ENCODE peak calls at places on chromosomes 16 and 17, in eight cellular contexts. F, A, D, W, J, U, T and V are unnamed samples.

GRCh38 chr17:34736611-34737010 is 157.2 kb downstream of the TMEM132E start:
- DNase-seq in F (no peak), A (no peak), D (peak), W (no peak), J (no peak), U (no peak), T (no peak), V (no peak)

GRCh38 chr16:2194852-2195315 is 1.5 kb downstream of the CASKIN1 start:
- DNase-seq in F (no peak), A (no peak), D (no peak), W (no peak), J (peak), U (no peak), T (no peak), V (peak)

GRCh38 chr17:75338335-75338734 is 49.1 kb upstream of the SLC25A19 start:
- DNase-seq in F (no peak), A (no peak), D (no peak), W (no peak), J (no peak), U (no peak), T (no peak), V (no peak)

GRCh38 chr17:4953461-4953961 is 2.6 kb downstream of the ENO3 start:
- DNase-seq in F (peak), A (no peak), D (no peak), W (no peak), J (no peak), U (peak), T (no peak), V (no peak)

GRCh38 chr17:76681222-76682137 is 29.3 kb downstream of the MXRA7 start:
- DNase-seq in F (no peak), A (peak), D (peak), W (peak), J (peak), U (peak), T (no peak), V (peak)

GRCh38 chr17:61412860-61413653 is 13.4 kb downstream of the TBX2 start:
- DNase-seq in F (no peak), A (no peak), D (no peak), W (no peak), J (no peak), U (peak), T (no peak), V (no peak)

GRCh38 chr16:48531011-48531962 is 78.7 kb downstream of the N4BP1 start:
- DNase-seq in F (no peak), A (no peak), D (peak), W (no peak), J (no peak), U (peak), T (no peak), V (no peak)

GRCh38 chr16:81431554-81432353 is 12.9 kb upstream of the CMIP start:
- DNase-seq in F (peak), A (no peak), D (no peak), W (peak), J (no peak), U (peak), T (no peak), V (peak)

GRCh38 chr17:82080048-82080788 is 14.6 kb upstream of the DUS1L start:
- DNase-seq in F (no peak), A (no peak), D (no peak), W (no peak), J (no peak), U (peak), T (no peak), V (no peak)

GRCh38 chr16:88809068-88809675 is 2.6 kb downstream of the APRT start:
- DNase-seq in F (no peak), A (no peak), D (no peak), W (no peak), J (no peak), U (peak), T (no peak), V (no peak)

GRCh38 chr17:30333503-30334240 is at the start of gene TMIGD1:
- DNase-seq in F (no peak), A (no peak), D (no peak), W (no peak), J (no peak), U (no peak), T (no peak), V (no peak)

GRCh38 chr16:47939690-47940089 is 216.1 kb downstream of the ABCC12 start:
- DNase-seq in F (no peak), A (no peak), D (no peak), W (no peak), J (no peak), U (no peak), T (no peak), V (no peak)

GRCh38 chr16:58365623-58366022 is 26.6 kb upstream of the GINS3 start:
- DNase-seq in F (no peak), A (no peak), D (no peak), W (no peak), J (no peak), U (no peak), T (no peak), V (no peak)

GRCh38 chr16:13392341-13392740 is 490.9 kb downstream of the SHISA9 start:
- DNase-seq in F (no peak), A (no peak), D (no peak), W (no peak), J (no peak), U (no peak), T (no peak), V (no peak)

GRCh38 chr17:35747540-35748017 is 5.5 kb downstream of the GAS2L2 start:
- DNase-seq in F (peak), A (peak), D (no peak), W (peak), J (peak), U (peak), T (peak), V (no peak)

GRCh38 chr17:4735825-4736651 is 3.6 kb upstream of the ZMYND15 start:
- DNase-seq in F (no peak), A (no peak), D (no peak), W (peak), J (no peak), U (no peak), T (no peak), V (no peak)

GRCh38 chr17:78252701-78253635 is 21.5 kb downstream of the TMEM235 start:
- DNase-seq in F (no peak), A (no peak), D (no peak), W (no peak), J (no peak), U (no peak), T (no peak), V (no peak)

GRCh38 chr17:83200746-83201145 is 121.3 kb downstream of the METRNL start:
- DNase-seq in F (no peak), A (no peak), D (peak), W (peak), J (no peak), U (peak), T (no peak), V (no peak)

GRCh38 chr17:27873211-27873610 is 20.0 kb downstream of the LYRM9 start:
- DNase-seq in F (no peak), A (no peak), D (no peak), W (no peak), J (no peak), U (no peak), T (no peak), V (no peak)

GRCh38 chr17:75641343-75641742 is 8.1 kb downstream of the SMIM5 start:
- DNase-seq in F (no peak), A (no peak), D (peak), W (no peak), J (no peak), U (no peak), T (no peak), V (no peak)

GRCh38 chr17:5506307-5506706 is 19.9 kb downstream of the MIS12 start:
- DNase-seq in F (no peak), A (no peak), D (no peak), W (no peak), J (no peak), U (no peak), T (no peak), V (no peak)

GRCh38 chr17:49577978-49578893 is 2.6 kb downstream of the NXPH3 start:
- DNase-seq in F (no peak), A (no peak), D (peak), W (no peak), J (no peak), U (peak), T (no peak), V (no peak)

GRCh38 chr16:57815987-57816745 is 13.9 kb upstream of the KIFC3 start:
- DNase-seq in F (peak), A (no peak), D (peak), W (peak), J (peak), U (peak), T (no peak), V (no peak)

GRCh38 chr16:49580751-49581303 is 207.2 kb downstream of the C16orf78 start:
- DNase-seq in F (no peak), A (no peak), D (no peak), W (no peak), J (no peak), U (no peak), T (no peak), V (no peak)

GRCh38 chr17:82031885-82032627 is 578 bp downstream of the RAC3 start:
- DNase-seq in F (no peak), A (no peak), D (no peak), W (no peak), J (peak), U (no peak), T (no peak), V (peak)

GRCh38 chr17:13933597-13934276 is 135.6 kb upstream of the COX10 start:
- DNase-seq in F (no peak), A (no peak), D (no peak), W (no peak), J (no peak), U (no peak), T (no peak), V (no peak)

GRCh38 chr17:31489295-31490018 is 98.0 kb downstream of the RAB11FIP4 start:
- DNase-seq in F (no peak), A (no peak), D (no peak), W (peak), J (no peak), U (peak), T (no peak), V (no peak)

GRCh38 chr17:35965272-35965671 is 16.0 kb downstream of the CCL16 start:
- DNase-seq in F (no peak), A (no peak), D (no peak), W (no peak), J (no peak), U (no peak), T (no peak), V (no peak)

GRCh38 chr17:66523378-66524174 is 221.2 kb downstream of the PRKCA start:
- DNase-seq in F (no peak), A (no peak), D (no peak), W (no peak), J (no peak), U (no peak), T (no peak), V (no peak)

GRCh38 chr17:78523939-78524655 is 53.1 kb downstream of the DNAH17 start:
- DNase-seq in F (no peak), A (no peak), D (no peak), W (no peak), J (no peak), U (no peak), T (no peak), V (no peak)

GRCh38 chr16:4679854-4680636 is 13.3 kb upstream of the NUDT16L1 start:
- DNase-seq in F (no peak), A (no peak), D (peak), W (peak), J (no peak), U (peak), T (no peak), V (no peak)

GRCh38 chr16:13992322-13992721 is 72.4 kb downstream of the ERCC4 start:
- DNase-seq in F (no peak), A (no peak), D (no peak), W (no peak), J (no peak), U (no peak), T (no peak), V (no peak)

GRCh38 chr16:5615868-5616642 is 518.5 kb upstream of the EEF2KMT start:
- DNase-seq in F (no peak), A (no peak), D (no peak), W (peak), J (peak), U (peak), T (no peak), V (peak)

GRCh38 chr16:77213542-77214108 is 14.4 kb downstream of the SYCE1L start:
- DNase-seq in F (peak), A (no peak), D (no peak), W (no peak), J (peak), U (no peak), T (peak), V (no peak)

GRCh38 chr17:35879748-35880654 is at the start of gene CCL5:
- DNase-seq in F (no peak), A (no peak), D (no peak), W (no peak), J (no peak), U (no peak), T (no peak), V (no peak)

GRCh38 chr16:57938936-57939871 is 31.7 kb downstream of the CNGB1 start:
- DNase-seq in F (no peak), A (no peak), D (peak), W (peak), J (no peak), U (peak), T (no peak), V (no peak)

GRCh38 chr17:45902892-45903346 is 8.6 kb downstream of the MAPT start:
- DNase-seq in F (no peak), A (no peak), D (no peak), W (no peak), J (no peak), U (no peak), T (no peak), V (no peak)

GRCh38 chr17:17837380-17837821 is 615 bp upstream of the SREBF1 start:
- DNase-seq in F (no peak), A (no peak), D (no peak), W (no peak), J (no peak), U (peak), T (no peak), V (no peak)

GRCh38 chr17:76166168-76166567 is 25.1 kb upstream of the FOXJ1 start:
- DNase-seq in F (no peak), A (no peak), D (no peak), W (no peak), J (no peak), U (no peak), T (no peak), V (no peak)